ENCODE peak calls at places on chromosome 22, in eight cellular contexts. One of them, this sample, is unnamed.

GRCh38 chr22:28052818-28053217 is 133.8 kb upstream of the PITPNB start:
- DNase-seq in AG04450: no peak
- DNase-seq in Caco-2: no peak
- DNase-seq in choroid plexus epithelial cell: no peak
- DNase-seq in pancreas: no peak
- DNase-seq in glutamatergic neuron: no peak
- DNase-seq in progenitor cell of endocrine pancreas: no peak
- DNase-seq in left lung: no peak
- DNase-seq in this sample: no peak

GRCh38 chr22:27933186-27933983 is 14.3 kb upstream of the PITPNB start:
- DNase-seq in AG04450: no peak
- DNase-seq in Caco-2: no peak
- DNase-seq in choroid plexus epithelial cell: no peak
- DNase-seq in pancreas: no peak
- DNase-seq in glutamatergic neuron: no peak
- DNase-seq in progenitor cell of endocrine pancreas: no peak
- DNase-seq in left lung: no peak
- DNase-seq in this sample: no peak

GRCh38 chr22:49331878-49332277 is 495.8 kb downstream of the BRD1 start:
- DNase-seq in AG04450: no peak
- DNase-seq in Caco-2: no peak
- DNase-seq in choroid plexus epithelial cell: no peak
- DNase-seq in pancreas: no peak
- DNase-seq in glutamatergic neuron: no peak
- DNase-seq in progenitor cell of endocrine pancreas: peak; percentile 2
- DNase-seq in left lung: no peak
- DNase-seq in this sample: no peak

GRCh38 chr22:44442856-44443595 is 55.0 kb downstream of the RTL6 start:
- DNase-seq in AG04450: no peak
- DNase-seq in Caco-2: no peak
- DNase-seq in choroid plexus epithelial cell: no peak
- DNase-seq in pancreas: no peak
- DNase-seq in glutamatergic neuron: no peak
- DNase-seq in progenitor cell of endocrine pancreas: no peak
- DNase-seq in left lung: no peak
- DNase-seq in this sample: no peak

GRCh38 chr22:46935506-46936377 is 173.3 kb downstream of the TBC1D22A start:
- DNase-seq in AG04450: no peak
- DNase-seq in Caco-2: peak; percentile 87
- DNase-seq in choroid plexus epithelial cell: peak; percentile 20
- DNase-seq in pancreas: no peak
- DNase-seq in glutamatergic neuron: no peak
- DNase-seq in progenitor cell of endocrine pancreas: no peak
- DNase-seq in left lung: no peak
- DNase-seq in this sample: no peak

GRCh38 chr22:24420072-24420976 is 7.1 kb upstream of the ADORA2A start:
- DNase-seq in AG04450: no peak
- DNase-seq in Caco-2: peak; percentile 58
- DNase-seq in choroid plexus epithelial cell: no peak
- DNase-seq in pancreas: no peak
- DNase-seq in glutamatergic neuron: peak; percentile 19
- DNase-seq in progenitor cell of endocrine pancreas: no peak
- DNase-seq in left lung: peak; percentile 80
- DNase-seq in this sample: peak; percentile 38

GRCh38 chr22:22810018-22810427 is 77.6 kb upstream of the IGLL5 start:
- DNase-seq in AG04450: no peak
- DNase-seq in Caco-2: peak; percentile 79
- DNase-seq in choroid plexus epithelial cell: no peak
- DNase-seq in pancreas: peak; percentile 73
- DNase-seq in glutamatergic neuron: no peak
- DNase-seq in progenitor cell of endocrine pancreas: peak; percentile 63
- DNase-seq in left lung: no peak
- DNase-seq in this sample: peak; percentile 59

GRCh38 chr22:31229402-31230140 is 17.5 kb downstream of the LIMK2 start:
- DNase-seq in AG04450: no peak
- DNase-seq in Caco-2: no peak
- DNase-seq in choroid plexus epithelial cell: peak; percentile 60
- DNase-seq in pancreas: peak; percentile 47
- DNase-seq in glutamatergic neuron: no peak
- DNase-seq in progenitor cell of endocrine pancreas: no peak
- DNase-seq in left lung: no peak
- DNase-seq in this sample: peak; percentile 65

GRCh38 chr22:35905894-35906293 is 122.7 kb downstream of the RBFOX2 start:
- DNase-seq in AG04450: no peak
- DNase-seq in Caco-2: no peak
- DNase-seq in choroid plexus epithelial cell: no peak
- DNase-seq in pancreas: no peak
- DNase-seq in glutamatergic neuron: no peak
- DNase-seq in progenitor cell of endocrine pancreas: no peak
- DNase-seq in left lung: no peak
- DNase-seq in this sample: peak; percentile 29

GRCh38 chr22:42417645-42418303 is 14.4 kb downstream of the NFAM1 start:
- DNase-seq in AG04450: no peak
- DNase-seq in Caco-2: no peak
- DNase-seq in choroid plexus epithelial cell: no peak
- DNase-seq in pancreas: no peak
- DNase-seq in glutamatergic neuron: no peak
- DNase-seq in progenitor cell of endocrine pancreas: no peak
- DNase-seq in left lung: no peak
- DNase-seq in this sample: no peak

GRCh38 chr22:42416671-42417230 is 15.5 kb downstream of the NFAM1 start:
- DNase-seq in AG04450: no peak
- DNase-seq in Caco-2: no peak
- DNase-seq in choroid plexus epithelial cell: no peak
- DNase-seq in pancreas: no peak
- DNase-seq in glutamatergic neuron: no peak
- DNase-seq in progenitor cell of endocrine pancreas: no peak
- DNase-seq in left lung: no peak
- DNase-seq in this sample: no peak

GRCh38 chr22:42414565-42415298 is 17.5 kb downstream of the NFAM1 start:
- DNase-seq in AG04450: no peak
- DNase-seq in Caco-2: no peak
- DNase-seq in choroid plexus epithelial cell: no peak
- DNase-seq in pancreas: no peak
- DNase-seq in glutamatergic neuron: no peak
- DNase-seq in progenitor cell of endocrine pancreas: no peak
- DNase-seq in left lung: no peak
- DNase-seq in this sample: no peak

GRCh38 chr22:42419328-42419881 is 12.8 kb downstream of the NFAM1 start:
- DNase-seq in AG04450: no peak
- DNase-seq in Caco-2: no peak
- DNase-seq in choroid plexus epithelial cell: no peak
- DNase-seq in pancreas: no peak
- DNase-seq in glutamatergic neuron: no peak
- DNase-seq in progenitor cell of endocrine pancreas: no peak
- DNase-seq in left lung: no peak
- DNase-seq in this sample: no peak

DNA sequence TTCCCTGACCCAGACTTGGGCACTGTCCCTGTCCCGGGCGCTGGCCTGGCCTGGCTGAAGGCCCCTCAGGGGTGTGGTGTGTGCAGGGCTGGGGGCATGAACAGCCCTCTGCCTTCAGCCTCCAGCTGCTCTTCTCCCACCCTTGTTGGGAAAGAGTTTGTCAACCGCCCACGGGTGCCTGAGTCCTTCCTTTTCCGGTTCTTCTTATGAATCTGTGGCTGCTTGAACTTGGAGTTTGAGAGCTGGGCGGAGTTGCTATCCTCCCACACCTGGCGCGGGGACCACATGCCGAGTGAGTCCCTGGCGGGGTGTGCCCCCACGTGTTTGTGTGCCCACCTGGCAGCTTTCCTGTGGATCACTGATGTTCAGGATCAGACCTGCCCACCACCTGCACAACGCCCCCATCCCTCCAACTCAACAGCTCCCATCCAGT is 13.4 kb downstream of the NFAM1 start:
- DNase-seq in AG04450: no peak
- DNase-seq in Caco-2: no peak
- DNase-seq in choroid plexus epithelial cell: no peak
- DNase-seq in pancreas: no peak
- DNase-seq in glutamatergic neuron: no peak
- DNase-seq in progenitor cell of endocrine pancreas: no peak
- DNase-seq in left lung: no peak
- DNase-seq in this sample: no peak
- TF ChIP-seq CTCF in AG04450: no peak
- TF ChIP-seq CTCF in Caco-2: no peak
- TF ChIP-seq CTCF in choroid plexus epithelial cell: no peak
- TF ChIP-seq CTCF in pancreas: no peak
- TF ChIP-seq CTCF in glutamatergic neuron: no peak
- TF ChIP-seq CTCF in progenitor cell of endocrine pancreas: no peak
- TF ChIP-seq CTCF in left lung: no peak
- TF ChIP-seq CTCF in this sample: no peak

GRCh38 chr22:38305481-38306448 is 11.5 kb downstream of the CSNK1E start:
- DNase-seq in AG04450: no peak
- DNase-seq in Caco-2: peak; percentile 40
- DNase-seq in choroid plexus epithelial cell: peak; percentile 69
- DNase-seq in pancreas: no peak
- DNase-seq in glutamatergic neuron: no peak
- DNase-seq in progenitor cell of endocrine pancreas: no peak
- DNase-seq in left lung: no peak
- DNase-seq in this sample: peak; percentile 51
- TF ChIP-seq CTCF in AG04450: no peak
- TF ChIP-seq CTCF in Caco-2: peak; percentile 46
- TF ChIP-seq CTCF in choroid plexus epithelial cell: peak; percentile 16
- TF ChIP-seq CTCF in pancreas: no peak
- TF ChIP-seq CTCF in glutamatergic neuron: no peak
- TF ChIP-seq CTCF in progenitor cell of endocrine pancreas: no peak
- TF ChIP-seq CTCF in left lung: no peak
- TF ChIP-seq CTCF in this sample: peak; percentile 21

GRCh38 chr22:17945156-17945850 is 79.1 kb downstream of the MICAL3 start:
- DNase-seq in AG04450: no peak
- DNase-seq in Caco-2: no peak
- DNase-seq in choroid plexus epithelial cell: no peak
- DNase-seq in pancreas: no peak
- DNase-seq in glutamatergic neuron: no peak
- DNase-seq in progenitor cell of endocrine pancreas: no peak
- DNase-seq in left lung: no peak
- DNase-seq in this sample: no peak

GRCh38 chr22:17948101-17948500 is 76.3 kb downstream of the MICAL3 start:
- DNase-seq in AG04450: no peak
- DNase-seq in Caco-2: no peak
- DNase-seq in choroid plexus epithelial cell: no peak
- DNase-seq in pancreas: no peak
- DNase-seq in glutamatergic neuron: no peak
- DNase-seq in progenitor cell of endocrine pancreas: no peak
- DNase-seq in left lung: no peak
- DNase-seq in this sample: no peak

GRCh38 chr22:17944205-17944725 is 80.1 kb downstream of the MICAL3 start:
- DNase-seq in AG04450: no peak
- DNase-seq in Caco-2: no peak
- DNase-seq in choroid plexus epithelial cell: no peak
- DNase-seq in pancreas: no peak
- DNase-seq in glutamatergic neuron: no peak
- DNase-seq in progenitor cell of endocrine pancreas: no peak
- DNase-seq in left lung: no peak
- DNase-seq in this sample: no peak

GRCh38 chr22:17946691-17947367 is 77.5 kb downstream of the MICAL3 start:
- DNase-seq in AG04450: no peak
- DNase-seq in Caco-2: no peak
- DNase-seq in choroid plexus epithelial cell: no peak
- DNase-seq in pancreas: no peak
- DNase-seq in glutamatergic neuron: no peak
- DNase-seq in progenitor cell of endocrine pancreas: no peak
- DNase-seq in left lung: no peak
- DNase-seq in this sample: no peak

DNA sequence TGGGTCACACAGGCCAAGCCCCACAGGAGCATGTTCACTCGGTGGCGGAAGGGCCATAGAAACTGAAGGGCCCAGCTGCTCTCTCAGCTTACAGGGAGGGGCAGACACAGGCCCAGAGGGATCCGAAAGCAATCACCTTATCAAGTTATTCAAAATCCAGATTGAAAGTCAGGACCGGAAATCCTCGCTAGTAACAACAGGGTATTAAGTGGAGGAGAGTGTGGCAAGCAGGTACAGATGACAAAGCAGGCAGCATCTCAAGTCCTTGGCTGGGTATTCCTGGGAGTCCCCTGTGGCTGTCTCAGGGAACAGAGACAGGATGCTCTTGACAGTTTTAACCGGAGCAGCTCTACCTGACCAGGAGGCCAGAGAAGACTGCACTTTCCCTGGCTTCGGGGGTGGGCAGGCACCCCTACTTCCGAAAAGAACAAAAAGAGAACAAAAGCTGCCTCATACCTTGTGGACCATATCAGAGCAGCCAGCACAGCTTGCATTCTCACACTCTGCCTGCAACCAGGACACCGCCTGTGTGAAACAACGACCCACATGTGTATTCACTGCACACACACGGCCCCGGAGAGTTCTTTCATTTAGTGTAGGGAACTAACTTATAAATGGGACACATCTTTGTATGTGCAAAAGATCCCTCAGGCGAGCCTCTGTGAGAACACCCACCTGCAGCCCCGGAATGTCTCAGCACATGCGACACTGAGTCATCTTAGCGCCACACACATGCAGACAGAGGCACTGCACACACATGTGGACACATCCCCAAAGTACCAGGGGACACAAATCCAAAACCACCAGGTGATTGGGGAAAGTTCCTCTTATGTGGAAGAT is 78.3 kb downstream of the MICAL3 start:
- DNase-seq in AG04450: no peak
- DNase-seq in Caco-2: no peak
- DNase-seq in choroid plexus epithelial cell: no peak
- DNase-seq in pancreas: no peak
- DNase-seq in glutamatergic neuron: no peak
- DNase-seq in progenitor cell of endocrine pancreas: no peak
- DNase-seq in left lung: no peak
- DNase-seq in this sample: no peak
- TF ChIP-seq CTCF in AG04450: no peak
- TF ChIP-seq CTCF in Caco-2: no peak
- TF ChIP-seq CTCF in choroid plexus epithelial cell: no peak
- TF ChIP-seq CTCF in pancreas: no peak
- TF ChIP-seq CTCF in glutamatergic neuron: no peak
- TF ChIP-seq CTCF in progenitor cell of endocrine pancreas: no peak
- TF ChIP-seq CTCF in left lung: no peak
- TF ChIP-seq CTCF in this sample: no peak

GRCh38 chr22:40193429-40194421 is 16.0 kb downstream of the TNRC6B start:
- DNase-seq in AG04450: no peak
- DNase-seq in Caco-2: peak; percentile 33
- DNase-seq in choroid plexus epithelial cell: peak; percentile 70
- DNase-seq in pancreas: no peak
- DNase-seq in glutamatergic neuron: no peak
- DNase-seq in progenitor cell of endocrine pancreas: no peak
- DNase-seq in left lung: no peak
- DNase-seq in this sample: peak; percentile 49
- TF ChIP-seq CTCF in AG04450: peak; percentile 44
- TF ChIP-seq CTCF in Caco-2: peak; percentile 39
- TF ChIP-seq CTCF in choroid plexus epithelial cell: peak; percentile 60
- TF ChIP-seq CTCF in pancreas: no peak
- TF ChIP-seq CTCF in glutamatergic neuron: peak; percentile 27
- TF ChIP-seq CTCF in progenitor cell of endocrine pancreas: peak; percentile 51
- TF ChIP-seq CTCF in left lung: peak; percentile 12
- TF ChIP-seq CTCF in this sample: peak; percentile 23

This sample was measured in cardiac fibroblast.